ENCODE peak calls at places on chromosomes 12 and 14, in six cellular contexts. E is IMR-90, P is A549, T is GM12878, N is HepG2, R is K562. S is an unnamed sample.

GRCh38 chr14:66119805-66120204 is 366.4 kb upstream of the CCDC196 start:
- DNase-seq in E (no peak), P (no peak), T (no peak), N (no peak), R (no peak), S (no peak)

GRCh38 chr12:56102683-56103065 is 1.7 kb upstream of the PA2G4 start:
- DNase-seq in E (no peak), P (no peak), T (no peak), N (no peak), R (no peak), S (no peak)

GRCh38 chr12:89971880-89972279 is 263.2 kb upstream of the ATP2B1 start:
- DNase-seq in E (no peak), P (peak), T (no peak), N (no peak), R (no peak), S (no peak)

GRCh38 chr14:59482120-59482434 is 2.1 kb downstream of the L3HYPDH start:
- DNase-seq in E (no peak), P (no peak), T (no peak), N (no peak), R (no peak), S (no peak)

GRCh38 chr12:6927379-6927991 is at the start of gene ATN1:
- DNase-seq in E (peak), P (peak), T (no peak), N (no peak), R (peak), S (peak)

GRCh38 chr12:58367041-58367440 is 425.7 kb downstream of the ATP23 start:
- DNase-seq in E (peak), P (no peak), T (no peak), N (no peak), R (no peak), S (no peak)

GRCh38 chr12:115771601-115772000 is 505.9 kb downstream of the MED13L start:
- DNase-seq in E (no peak), P (no peak), T (no peak), N (no peak), R (no peak), S (no peak)

GRCh38 chr12:2119266-2119665 is 66.5 kb downstream of the CACNA1C start:
- DNase-seq in E (no peak), P (no peak), T (no peak), N (no peak), R (no peak), S (no peak)

GRCh38 chr12:77894548-77894947 is 63.9 kb downstream of the NAV3 start:
- DNase-seq in E (no peak), P (no peak), T (no peak), N (no peak), R (no peak), S (no peak)

GRCh38 chr12:24697295-24697694 is 251.6 kb downstream of the BCAT1 start:
- DNase-seq in E (no peak), P (no peak), T (no peak), N (no peak), R (no peak), S (no peak)

GRCh38 chr12:90940872-90941499 is 14.0 kb downstream of the CCER1 start:
- DNase-seq in E (peak), P (peak), T (no peak), N (peak), R (peak), S (peak)

GRCh38 chr14:93748208-93749080 is 39.8 kb downstream of the PRIMA1 start:
- DNase-seq in E (no peak), P (no peak), T (no peak), N (peak), R (no peak), S (no peak)

GRCh38 chr12:132194056-132194455 is 49.8 kb downstream of the NOC4L start:
- DNase-seq in E (no peak), P (peak), T (no peak), N (no peak), R (peak), S (peak)

GRCh38 chr14:70722418-70722817 is 80.7 kb downstream of the TTC9 start:
- DNase-seq in E (no peak), P (no peak), T (no peak), N (no peak), R (no peak), S (no peak)

GRCh38 chr14:55301722-55302121 is 30.5 kb downstream of the FBXO34 start:
- DNase-seq in E (peak), P (peak), T (no peak), N (peak), R (no peak), S (no peak)

GRCh38 chr12:62744551-62744950 is 190.4 kb downstream of the PPM1H start:
- DNase-seq in E (peak), P (no peak), T (no peak), N (no peak), R (no peak), S (no peak)

GRCh38 chr14:76917759-76918175 is 91.6 kb downstream of the LRRC74A start:
- DNase-seq in E (no peak), P (no peak), T (no peak), N (no peak), R (no peak), S (no peak)

GRCh38 chr12:117497407-117497806 is 136.0 kb upstream of the NOS1 start:
- DNase-seq in E (no peak), P (no peak), T (no peak), N (no peak), R (no peak), S (no peak)

GRCh38 chr14:24053548-24054323 is 1.9 kb downstream of the CARMIL3 start:
- DNase-seq in E (no peak), P (no peak), T (no peak), N (no peak), R (no peak), S (no peak)

GRCh38 chr14:105065280-105066228 is at the start of gene GPR132:
- DNase-seq in E (no peak), P (no peak), T (peak), N (no peak), R (no peak), S (no peak)

GRCh38 chr12:66405395-66405794 is 103.1 kb downstream of the HELB start:
- DNase-seq in E (peak), P (no peak), T (no peak), N (no peak), R (no peak), S (no peak)

GRCh38 chr12:112584266-112584722 is 165.5 kb downstream of the PTPN11 start:
- DNase-seq in E (no peak), P (peak), T (no peak), N (peak), R (peak), S (peak)

GRCh38 chr12:30719060-30719459 is 23.4 kb upstream of the IPO8 start:
- DNase-seq in E (peak), P (no peak), T (no peak), N (no peak), R (no peak), S (no peak)

GRCh38 chr12:131260251-131260905 is 306.7 kb downstream of the ADGRD1 start:
- DNase-seq in E (no peak), P (no peak), T (no peak), N (no peak), R (no peak), S (no peak)

GRCh38 chr12:108133482-108133881 is 4.4 kb downstream of the WSCD2 start:
- DNase-seq in E (no peak), P (no peak), T (no peak), N (no peak), R (no peak), S (no peak)

GRCh38 chr12:3715999-3716398 is 36.9 kb downstream of the CRACR2A start:
- DNase-seq in E (no peak), P (no peak), T (no peak), N (peak), R (no peak), S (no peak)

GRCh38 chr14:99685061-99685995 is 1.2 kb downstream of the CYP46A1 start:
- DNase-seq in E (no peak), P (no peak), T (no peak), N (no peak), R (no peak), S (no peak)

GRCh38 chr12:53683494-53683893 is 7.6 kb upstream of the ATP5MC2 start:
- DNase-seq in E (no peak), P (no peak), T (no peak), N (no peak), R (no peak), S (no peak)

GRCh38 chr12:10721654-10722501 is 1.2 kb downstream of the YBX3 start:
- DNase-seq in E (peak), P (peak), T (peak), N (peak), R (peak), S (peak)

GRCh38 chr14:74275265-74275841 is 27.4 kb downstream of the ABCD4 start:
- DNase-seq in E (peak), P (peak), T (no peak), N (no peak), R (no peak), S (no peak)

GRCh38 chr12:111180830-111181726 is 187.8 kb downstream of the PHETA1 start:
- DNase-seq in E (peak), P (no peak), T (no peak), N (no peak), R (no peak), S (peak)

GRCh38 chr12:106245767-106246166 is 2.1 kb downstream of the CKAP4 start:
- DNase-seq in E (peak), P (peak), T (no peak), N (no peak), R (no peak), S (no peak)

GRCh38 chr12:111424793-111425251 is 19.1 kb downstream of the SH2B3 start:
- DNase-seq in E (no peak), P (no peak), T (no peak), N (no peak), R (no peak), S (no peak)

GRCh38 chr12:131067993-131068942 is 114.6 kb downstream of the ADGRD1 start:
- DNase-seq in E (no peak), P (no peak), T (no peak), N (no peak), R (no peak), S (no peak)

GRCh38 chr14:65101631-65102440 is 481 bp downstream of the MAX start:
- DNase-seq in E (no peak), P (no peak), T (no peak), N (no peak), R (no peak), S (peak)
- TF ChIP-seq BHLHE40 in E (no peak), P (no peak), T (no peak), N (no peak), R (no peak), S (no peak)

DNA sequence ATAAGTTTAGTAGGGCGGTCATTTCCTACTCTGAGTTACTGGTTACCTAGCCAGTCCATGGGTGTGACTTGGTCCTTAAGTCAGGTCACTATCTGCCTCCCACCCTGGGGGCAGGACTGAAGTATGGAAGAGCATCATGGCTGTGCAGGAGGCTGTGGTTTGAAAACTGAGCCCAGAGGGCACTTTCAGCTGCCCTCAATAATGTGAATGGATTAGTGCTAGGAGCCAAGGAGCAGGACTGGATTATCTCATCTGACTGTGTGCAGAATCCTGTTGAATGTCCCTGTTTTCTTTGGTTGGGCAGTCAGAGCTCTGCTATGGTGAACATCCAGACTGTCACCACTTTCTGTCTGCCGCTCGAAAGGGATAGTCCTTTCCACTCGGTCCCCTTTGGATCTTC is 1.6 kb downstream of the ATXN7L3B start:
- DNase-seq in E (no peak), P (no peak), T (no peak), N (peak), R (peak), S (no peak)
- TF ChIP-seq BHLHE40 in E (no peak), P (no peak), T (no peak), N (no peak), R (no peak), S (no peak)

GRCh38 chr12:16946691-16947090 is 340.7 kb upstream of the LMO3 start:
- DNase-seq in E (no peak), P (no peak), T (no peak), N (no peak), R (no peak), S (no peak)

GRCh38 chr12:16949351-16949750 is 343.4 kb upstream of the LMO3 start:
- DNase-seq in E (no peak), P (no peak), T (no peak), N (no peak), R (no peak), S (no peak)

GRCh38 chr12:16955083-16955657 is 349.2 kb upstream of the LMO3 start:
- DNase-seq in E (no peak), P (peak), T (no peak), N (no peak), R (no peak), S (no peak)

DNA sequence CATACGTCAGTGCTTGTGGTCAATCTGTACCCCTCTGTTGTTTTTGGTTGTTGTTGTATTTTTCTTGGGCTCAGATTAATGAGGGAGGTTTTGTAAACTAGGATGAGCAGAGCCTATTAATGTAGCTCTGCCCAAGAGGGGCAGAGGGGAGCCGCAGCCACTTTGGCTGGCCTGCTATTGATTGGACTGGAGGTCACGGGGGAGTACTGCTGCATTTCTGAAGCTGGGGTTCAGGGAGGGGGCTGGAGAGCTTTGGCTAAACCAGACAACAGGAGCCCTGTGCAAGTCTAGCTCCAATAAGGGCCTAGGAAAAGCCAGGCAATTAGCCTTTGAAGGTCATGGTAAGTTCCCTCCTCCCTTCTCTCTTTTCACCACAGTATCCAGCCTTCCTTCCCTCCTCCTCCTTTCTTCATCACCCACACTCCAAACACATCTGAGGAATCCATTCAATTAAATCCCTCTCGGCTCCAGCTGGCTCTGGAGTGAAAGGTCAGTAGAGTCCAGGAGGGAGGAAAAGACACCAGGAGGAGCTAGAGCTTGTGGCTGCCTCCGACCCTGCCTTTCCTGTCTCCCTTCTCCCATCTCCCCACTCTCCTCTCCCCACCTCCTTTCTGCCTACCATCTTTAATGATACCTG is 344.2 kb upstream of the LMO3 start:
- DNase-seq in E (no peak), P (no peak), T (no peak), N (no peak), R (no peak), S (no peak)
- TF ChIP-seq BHLHE40 in E (no peak), P (no peak), T (no peak), N (no peak), R (no peak), S (no peak)

DNA sequence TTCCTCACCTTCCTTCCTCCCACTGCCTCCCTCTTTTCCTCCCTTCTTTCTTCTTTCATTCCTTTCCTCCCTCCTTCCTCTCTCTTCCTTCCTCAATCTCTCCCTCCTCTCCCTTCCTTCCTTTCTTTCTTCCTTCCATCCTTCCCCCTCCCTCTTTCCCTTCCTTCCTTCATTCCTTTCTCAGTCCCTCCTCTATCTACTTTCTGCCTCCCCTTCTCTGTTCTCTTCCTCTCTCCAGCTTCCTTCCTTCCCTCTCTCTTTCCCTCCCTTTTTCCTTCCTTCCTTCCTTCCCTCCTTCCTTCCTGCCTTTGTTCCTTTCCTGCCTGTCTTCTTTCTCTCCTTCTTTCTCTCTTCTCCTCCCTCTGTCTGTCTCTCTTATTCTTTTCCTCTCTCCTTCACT is 16.1 kb downstream of the ASCL1 start:
- DNase-seq in E (no peak), P (no peak), T (no peak), N (no peak), R (no peak), S (no peak)
- TF ChIP-seq BHLHE40 in E (no peak), P (no peak), T (no peak), N (no peak), R (no peak), S (no peak)

DNA sequence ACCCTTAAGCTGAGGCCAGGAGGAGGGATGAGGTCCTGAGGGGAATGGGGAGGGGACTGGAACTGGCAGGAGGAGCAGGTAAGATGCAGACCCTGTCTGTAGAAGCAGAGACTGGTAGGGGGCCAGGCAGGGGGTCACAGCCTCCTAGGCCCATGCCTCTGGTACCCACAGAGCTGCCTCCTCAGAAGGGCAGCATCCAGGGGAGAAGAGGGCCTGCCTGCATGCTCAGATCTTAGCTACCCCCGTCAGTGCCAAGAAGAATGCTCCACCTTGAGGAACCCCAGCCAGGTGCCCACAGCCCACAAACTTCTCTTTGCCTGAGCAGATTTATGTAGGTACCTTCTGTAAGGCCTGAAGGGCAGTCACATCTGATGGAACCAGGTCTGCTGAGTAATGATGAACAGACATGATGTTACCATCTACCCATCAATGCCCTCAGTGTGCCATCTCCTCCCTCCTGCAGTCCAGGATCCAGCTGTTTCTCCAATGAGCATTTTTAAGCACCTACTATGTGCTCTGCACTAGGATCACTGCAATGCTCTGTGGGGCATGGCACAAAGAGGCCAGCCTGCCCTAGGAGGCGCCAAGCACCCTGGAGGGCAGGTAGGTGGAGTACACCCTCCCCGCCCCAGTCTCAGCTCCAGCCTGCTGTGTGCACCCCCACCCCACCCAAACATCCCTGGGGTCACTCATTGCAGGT is 24.8 kb upstream of the ZFP36L1 start:
- DNase-seq in E (no peak), P (no peak), T (no peak), N (no peak), R (no peak), S (no peak)
- TF ChIP-seq BHLHE40 in E (no peak), P (no peak), T (no peak), N (no peak), R (no peak), S (no peak)

DNA sequence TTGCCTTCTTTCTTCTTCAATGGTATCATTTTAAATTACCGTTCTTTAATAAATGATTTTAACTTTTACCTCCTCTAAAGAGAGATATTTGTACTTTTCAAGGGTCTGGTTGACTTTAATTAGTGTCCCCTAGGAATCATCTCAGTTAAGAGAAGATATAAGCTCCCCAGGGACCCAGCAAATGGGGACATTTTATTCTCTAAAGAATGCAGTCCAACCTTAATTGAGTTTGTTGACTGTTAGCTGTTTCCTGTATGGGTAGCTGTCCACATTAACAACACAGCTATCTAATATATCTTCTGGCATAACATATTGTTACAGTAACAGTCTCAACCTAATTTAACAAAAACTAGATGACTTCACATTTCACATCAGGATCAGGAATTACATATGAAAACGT is 241.6 kb upstream of the NPAS3 start:
- DNase-seq in E (no peak), P (no peak), T (no peak), N (no peak), R (no peak), S (no peak)
- TF ChIP-seq BHLHE40 in E (no peak), P (no peak), T (no peak), N (no peak), R (no peak), S (no peak)